ENCODE peak calls at places on chromosomes 5 and 9, in six cellular contexts. One of them, this sample, is unnamed.
A peak's percentile ranks its signal among the peaks of the same experiment; 100 is the strongest.

GRCh38 chr9:36443581-36443980 is 43.5 kb upstream of the RNF38 start:
- DNase-seq in HTR-8/SVneo: no peak
- DNase-seq in effector memory CD8-positive, alpha-beta T cell: no peak
- DNase-seq in NCI-H460: no peak
- DNase-seq in adrenal gland: no peak
- DNase-seq in NCI-H2029 treated with DMSO at 0.1 percent for 48 hours: no peak
- DNase-seq in this sample: no peak

GRCh38 chr5:17186271-17186670 is 31.2 kb upstream of the BASP1 start:
- DNase-seq in HTR-8/SVneo: no peak
- DNase-seq in NCI-H460: no peak
- DNase-seq in NCI-H2029 treated with DMSO at 0.1 percent for 48 hours: no peak
- DNase-seq in effector memory CD8-positive, alpha-beta T cell: no peak
- DNase-seq in adrenal gland: no peak
- DNase-seq in this sample: no peak

GRCh38 chr5:35854248-35854647 is 2.4 kb upstream of the IL7R start:
- DNase-seq in effector memory CD8-positive, alpha-beta T cell: peak; percentile 72
- DNase-seq in NCI-H460: no peak
- DNase-seq in adrenal gland: no peak
- DNase-seq in NCI-H2029 treated with DMSO at 0.1 percent for 48 hours: no peak
- DNase-seq in HTR-8/SVneo: no peak
- DNase-seq in this sample: no peak

GRCh38 chr5:170629566-170630175 is 125.9 kb downstream of the KCNIP1 start:
- DNase-seq in NCI-H460: no peak
- DNase-seq in NCI-H2029 treated with DMSO at 0.1 percent for 48 hours: no peak
- DNase-seq in adrenal gland: peak; percentile 7
- DNase-seq in HTR-8/SVneo: no peak
- DNase-seq in effector memory CD8-positive, alpha-beta T cell: no peak
- DNase-seq in this sample: no peak

GRCh38 chr5:116482394-116482793 is 92.2 kb downstream of the SEMA6A start:
- DNase-seq in NCI-H460: no peak
- DNase-seq in effector memory CD8-positive, alpha-beta T cell: no peak
- DNase-seq in NCI-H2029 treated with DMSO at 0.1 percent for 48 hours: no peak
- DNase-seq in adrenal gland: no peak
- DNase-seq in HTR-8/SVneo: no peak
- DNase-seq in this sample: no peak

GRCh38 chr9:37675661-37676060 is 24.9 kb downstream of the FRMPD1 start:
- DNase-seq in NCI-H460: no peak
- DNase-seq in NCI-H2029 treated with DMSO at 0.1 percent for 48 hours: peak; percentile 91
- DNase-seq in effector memory CD8-positive, alpha-beta T cell: no peak
- DNase-seq in HTR-8/SVneo: no peak
- DNase-seq in adrenal gland: no peak
- DNase-seq in this sample: no peak

GRCh38 chr9:21481470-21482057 is 549 bp downstream of the IFNE start:
- DNase-seq in HTR-8/SVneo: no peak
- DNase-seq in adrenal gland: no peak
- DNase-seq in NCI-H2029 treated with DMSO at 0.1 percent for 48 hours: no peak
- DNase-seq in NCI-H460: no peak
- DNase-seq in effector memory CD8-positive, alpha-beta T cell: no peak
- DNase-seq in this sample: no peak

GRCh38 chr9:4117835-4118610 is 181.8 kb downstream of the GLIS3 start:
- DNase-seq in NCI-H460: no peak
- DNase-seq in adrenal gland: no peak
- DNase-seq in effector memory CD8-positive, alpha-beta T cell: peak; percentile 46
- DNase-seq in NCI-H2029 treated with DMSO at 0.1 percent for 48 hours: no peak
- DNase-seq in HTR-8/SVneo: no peak
- DNase-seq in this sample: no peak

GRCh38 chr9:129781991-129782390 is 21.0 kb upstream of the TOR1B start:
- DNase-seq in NCI-H460: no peak
- DNase-seq in effector memory CD8-positive, alpha-beta T cell: no peak
- DNase-seq in NCI-H2029 treated with DMSO at 0.1 percent for 48 hours: no peak
- DNase-seq in HTR-8/SVneo: no peak
- DNase-seq in adrenal gland: no peak
- DNase-seq in this sample: no peak

GRCh38 chr9:94770344-94770743 is 43.8 kb downstream of the AOPEP start:
- DNase-seq in effector memory CD8-positive, alpha-beta T cell: no peak
- DNase-seq in NCI-H2029 treated with DMSO at 0.1 percent for 48 hours: no peak
- DNase-seq in adrenal gland: no peak
- DNase-seq in HTR-8/SVneo: no peak
- DNase-seq in NCI-H460: no peak
- DNase-seq in this sample: no peak